ENCODE peak calls at places on chromosomes 11 and 22, in ten cellular contexts. One of them, this sample, is unnamed.

GRCh38 chr11:9664276-9665171 is 647 bp downstream of the SWAP70 start:
- DNase-seq in stimulated activated CD4-positive, alpha-beta T cell treated with anti-CD3 and anti-CD28 coated beads, Interleukin-12 subunit alpha, Interleukin-12 subunit beta, amount 100 ng/mL, for 4 hours: peak
- DNase-seq in EH: peak
- DNase-seq in AG08395: peak
- DNase-seq in aorta: peak
- DNase-seq in HTR-8/SVneo: peak
- DNase-seq in T-helper 2 cell treated with Interferon-gamma antibody and Interleukin-4, amounts not matched to agents 5 μg/mL and 100 μg/mL, for 36 hours: peak
- DNase-seq in upper lobe of left lung: peak
- DNase-seq in GM20000: peak
- DNase-seq in glutamatergic neuron: no peak
- DNase-seq in this sample: peak

GRCh38 chr11:46275964-46276641 is 1.4 kb upstream of the CREB3L1 start:
- DNase-seq in GM20000: no peak
- DNase-seq in HTR-8/SVneo: no peak
- DNase-seq in AG08395: no peak
- DNase-seq in glutamatergic neuron: no peak
- DNase-seq in EH: no peak
- DNase-seq in stimulated activated CD4-positive, alpha-beta T cell treated with anti-CD3 and anti-CD28 coated beads, Interleukin-12 subunit alpha, Interleukin-12 subunit beta, amount 100 ng/mL, for 4 hours: no peak
- DNase-seq in aorta: no peak
- DNase-seq in upper lobe of left lung: peak
- DNase-seq in T-helper 2 cell treated with Interferon-gamma antibody and Interleukin-4, amounts not matched to agents 5 μg/mL and 100 μg/mL, for 36 hours: no peak
- DNase-seq in this sample: peak

GRCh38 chr11:44939673-44940072 is 11.0 kb downstream of the TP53I11 start:
- DNase-seq in GM20000: no peak
- DNase-seq in glutamatergic neuron: no peak
- DNase-seq in aorta: no peak
- DNase-seq in upper lobe of left lung: no peak
- DNase-seq in HTR-8/SVneo: no peak
- DNase-seq in EH: peak
- DNase-seq in stimulated activated CD4-positive, alpha-beta T cell treated with anti-CD3 and anti-CD28 coated beads, Interleukin-12 subunit alpha, Interleukin-12 subunit beta, amount 100 ng/mL, for 4 hours: no peak
- DNase-seq in AG08395: no peak
- DNase-seq in T-helper 2 cell treated with Interferon-gamma antibody and Interleukin-4, amounts not matched to agents 5 μg/mL and 100 μg/mL, for 36 hours: no peak
- DNase-seq in this sample: no peak

GRCh38 chr11:30917859-30918478 is 331.8 kb upstream of the MPPED2 start:
- DNase-seq in HTR-8/SVneo: peak
- DNase-seq in glutamatergic neuron: no peak
- DNase-seq in EH: peak
- DNase-seq in GM20000: peak
- DNase-seq in AG08395: peak
- DNase-seq in aorta: no peak
- DNase-seq in T-helper 2 cell treated with Interferon-gamma antibody and Interleukin-4, amounts not matched to agents 5 μg/mL and 100 μg/mL, for 36 hours: no peak
- DNase-seq in stimulated activated CD4-positive, alpha-beta T cell treated with anti-CD3 and anti-CD28 coated beads, Interleukin-12 subunit alpha, Interleukin-12 subunit beta, amount 100 ng/mL, for 4 hours: no peak
- DNase-seq in upper lobe of left lung: no peak
- DNase-seq in this sample: no peak

GRCh38 chr22:38733329-38734202 is 22.2 kb downstream of the SUN2 start:
- DNase-seq in glutamatergic neuron: peak
- DNase-seq in AG08395: peak
- DNase-seq in GM20000: peak
- DNase-seq in HTR-8/SVneo: peak
- DNase-seq in upper lobe of left lung: peak
- DNase-seq in aorta: peak
- DNase-seq in T-helper 2 cell treated with Interferon-gamma antibody and Interleukin-4, amounts not matched to agents 5 μg/mL and 100 μg/mL, for 36 hours: no peak
- DNase-seq in EH: peak
- DNase-seq in stimulated activated CD4-positive, alpha-beta T cell treated with anti-CD3 and anti-CD28 coated beads, Interleukin-12 subunit alpha, Interleukin-12 subunit beta, amount 100 ng/mL, for 4 hours: peak
- DNase-seq in this sample: peak

GRCh38 chr22:37126882-37127281 is 17.4 kb upstream of the TMPRSS6 start:
- DNase-seq in upper lobe of left lung: no peak
- DNase-seq in aorta: no peak
- DNase-seq in AG08395: no peak
- DNase-seq in stimulated activated CD4-positive, alpha-beta T cell treated with anti-CD3 and anti-CD28 coated beads, Interleukin-12 subunit alpha, Interleukin-12 subunit beta, amount 100 ng/mL, for 4 hours: no peak
- DNase-seq in HTR-8/SVneo: no peak
- DNase-seq in GM20000: no peak
- DNase-seq in EH: no peak
- DNase-seq in glutamatergic neuron: no peak
- DNase-seq in T-helper 2 cell treated with Interferon-gamma antibody and Interleukin-4, amounts not matched to agents 5 μg/mL and 100 μg/mL, for 36 hours: no peak
- DNase-seq in this sample: peak

GRCh38 chr22:18005201-18005926 is 19.0 kb downstream of the MICAL3 start:
- DNase-seq in HTR-8/SVneo: no peak
- DNase-seq in EH: no peak
- DNase-seq in aorta: no peak
- DNase-seq in GM20000: no peak
- DNase-seq in stimulated activated CD4-positive, alpha-beta T cell treated with anti-CD3 and anti-CD28 coated beads, Interleukin-12 subunit alpha, Interleukin-12 subunit beta, amount 100 ng/mL, for 4 hours: no peak
- DNase-seq in T-helper 2 cell treated with Interferon-gamma antibody and Interleukin-4, amounts not matched to agents 5 μg/mL and 100 μg/mL, for 36 hours: no peak
- DNase-seq in glutamatergic neuron: no peak
- DNase-seq in upper lobe of left lung: no peak
- DNase-seq in AG08395: no peak
- DNase-seq in this sample: no peak

GRCh38 chr11:57913713-57914704 is 109.7 kb upstream of the OR9Q1 start:
- DNase-seq in EH: no peak
- DNase-seq in HTR-8/SVneo: no peak
- DNase-seq in AG08395: no peak
- DNase-seq in T-helper 2 cell treated with Interferon-gamma antibody and Interleukin-4, amounts not matched to agents 5 μg/mL and 100 μg/mL, for 36 hours: no peak
- DNase-seq in GM20000: no peak
- DNase-seq in glutamatergic neuron: no peak
- DNase-seq in stimulated activated CD4-positive, alpha-beta T cell treated with anti-CD3 and anti-CD28 coated beads, Interleukin-12 subunit alpha, Interleukin-12 subunit beta, amount 100 ng/mL, for 4 hours: no peak
- DNase-seq in aorta: no peak
- DNase-seq in upper lobe of left lung: no peak
- DNase-seq in this sample: no peak

GRCh38 chr11:961921-962320 is 36.3 kb downstream of the AP2A2 start:
- DNase-seq in AG08395: no peak
- DNase-seq in EH: no peak
- DNase-seq in aorta: no peak
- DNase-seq in stimulated activated CD4-positive, alpha-beta T cell treated with anti-CD3 and anti-CD28 coated beads, Interleukin-12 subunit alpha, Interleukin-12 subunit beta, amount 100 ng/mL, for 4 hours: no peak
- DNase-seq in upper lobe of left lung: no peak
- DNase-seq in GM20000: no peak
- DNase-seq in HTR-8/SVneo: no peak
- DNase-seq in glutamatergic neuron: no peak
- DNase-seq in T-helper 2 cell treated with Interferon-gamma antibody and Interleukin-4, amounts not matched to agents 5 μg/mL and 100 μg/mL, for 36 hours: no peak
- DNase-seq in this sample: no peak

GRCh38 chr11:23311986-23312940 is 452.0 kb upstream of the CCDC179 start:
- DNase-seq in EH: peak
- DNase-seq in AG08395: peak
- DNase-seq in T-helper 2 cell treated with Interferon-gamma antibody and Interleukin-4, amounts not matched to agents 5 μg/mL and 100 μg/mL, for 36 hours: no peak
- DNase-seq in GM20000: no peak
- DNase-seq in HTR-8/SVneo: no peak
- DNase-seq in aorta: no peak
- DNase-seq in stimulated activated CD4-positive, alpha-beta T cell treated with anti-CD3 and anti-CD28 coated beads, Interleukin-12 subunit alpha, Interleukin-12 subunit beta, amount 100 ng/mL, for 4 hours: no peak
- DNase-seq in glutamatergic neuron: no peak
- DNase-seq in upper lobe of left lung: no peak
- DNase-seq in this sample: no peak

GRCh38 chr11:77361184-77361583 is 59.7 kb upstream of the GDPD4 start:
- DNase-seq in stimulated activated CD4-positive, alpha-beta T cell treated with anti-CD3 and anti-CD28 coated beads, Interleukin-12 subunit alpha, Interleukin-12 subunit beta, amount 100 ng/mL, for 4 hours: no peak
- DNase-seq in AG08395: peak
- DNase-seq in upper lobe of left lung: no peak
- DNase-seq in HTR-8/SVneo: peak
- DNase-seq in aorta: no peak
- DNase-seq in glutamatergic neuron: no peak
- DNase-seq in EH: peak
- DNase-seq in GM20000: no peak
- DNase-seq in T-helper 2 cell treated with Interferon-gamma antibody and Interleukin-4, amounts not matched to agents 5 μg/mL and 100 μg/mL, for 36 hours: no peak
- DNase-seq in this sample: peak

GRCh38 chr11:6737872-6738466 is 33.8 kb downstream of the OR2AG2 start:
- DNase-seq in upper lobe of left lung: peak
- DNase-seq in stimulated activated CD4-positive, alpha-beta T cell treated with anti-CD3 and anti-CD28 coated beads, Interleukin-12 subunit alpha, Interleukin-12 subunit beta, amount 100 ng/mL, for 4 hours: peak
- DNase-seq in EH: peak
- DNase-seq in HTR-8/SVneo: peak
- DNase-seq in GM20000: peak
- DNase-seq in aorta: no peak
- DNase-seq in AG08395: peak
- DNase-seq in T-helper 2 cell treated with Interferon-gamma antibody and Interleukin-4, amounts not matched to agents 5 μg/mL and 100 μg/mL, for 36 hours: peak
- DNase-seq in glutamatergic neuron: peak
- DNase-seq in this sample: peak

GRCh38 chr11:57732661-57733060 is 8.6 kb upstream of the SELENOH start:
- DNase-seq in AG08395: no peak
- DNase-seq in aorta: no peak
- DNase-seq in T-helper 2 cell treated with Interferon-gamma antibody and Interleukin-4, amounts not matched to agents 5 μg/mL and 100 μg/mL, for 36 hours: no peak
- DNase-seq in glutamatergic neuron: no peak
- DNase-seq in stimulated activated CD4-positive, alpha-beta T cell treated with anti-CD3 and anti-CD28 coated beads, Interleukin-12 subunit alpha, Interleukin-12 subunit beta, amount 100 ng/mL, for 4 hours: no peak
- DNase-seq in upper lobe of left lung: no peak
- DNase-seq in EH: no peak
- DNase-seq in HTR-8/SVneo: no peak
- DNase-seq in GM20000: no peak
- DNase-seq in this sample: no peak

GRCh38 chr11:560305-561147 is at the start of the genes LMNTD2 and RASSF7:
- DNase-seq in EH: peak
- DNase-seq in stimulated activated CD4-positive, alpha-beta T cell treated with anti-CD3 and anti-CD28 coated beads, Interleukin-12 subunit alpha, Interleukin-12 subunit beta, amount 100 ng/mL, for 4 hours: peak
- DNase-seq in GM20000: peak
- DNase-seq in AG08395: peak
- DNase-seq in aorta: peak
- DNase-seq in T-helper 2 cell treated with Interferon-gamma antibody and Interleukin-4, amounts not matched to agents 5 μg/mL and 100 μg/mL, for 36 hours: peak
- DNase-seq in glutamatergic neuron: peak
- DNase-seq in HTR-8/SVneo: peak
- DNase-seq in upper lobe of left lung: peak
- DNase-seq in this sample: peak

GRCh38 chr11:33064033-33064825 is 24.9 kb downstream of the TCP11L1 start:
- DNase-seq in aorta: no peak
- DNase-seq in upper lobe of left lung: no peak
- DNase-seq in AG08395: no peak
- DNase-seq in EH: no peak
- DNase-seq in stimulated activated CD4-positive, alpha-beta T cell treated with anti-CD3 and anti-CD28 coated beads, Interleukin-12 subunit alpha, Interleukin-12 subunit beta, amount 100 ng/mL, for 4 hours: no peak
- DNase-seq in glutamatergic neuron: no peak
- DNase-seq in T-helper 2 cell treated with Interferon-gamma antibody and Interleukin-4, amounts not matched to agents 5 μg/mL and 100 μg/mL, for 36 hours: no peak
- DNase-seq in HTR-8/SVneo: no peak
- DNase-seq in GM20000: peak
- DNase-seq in this sample: no peak

GRCh38 chr11:33733978-33734377 is 2.2 kb downstream of the CD59 start:
- DNase-seq in EH: no peak
- DNase-seq in aorta: no peak
- DNase-seq in upper lobe of left lung: no peak
- DNase-seq in AG08395: no peak
- DNase-seq in GM20000: no peak
- DNase-seq in glutamatergic neuron: no peak
- DNase-seq in stimulated activated CD4-positive, alpha-beta T cell treated with anti-CD3 and anti-CD28 coated beads, Interleukin-12 subunit alpha, Interleukin-12 subunit beta, amount 100 ng/mL, for 4 hours: no peak
- DNase-seq in T-helper 2 cell treated with Interferon-gamma antibody and Interleukin-4, amounts not matched to agents 5 μg/mL and 100 μg/mL, for 36 hours: no peak
- DNase-seq in HTR-8/SVneo: no peak
- DNase-seq in this sample: no peak

GRCh38 chr11:19374189-19374588 is 133.4 kb upstream of the E2F8 start:
- DNase-seq in T-helper 2 cell treated with Interferon-gamma antibody and Interleukin-4, amounts not matched to agents 5 μg/mL and 100 μg/mL, for 36 hours: no peak
- DNase-seq in stimulated activated CD4-positive, alpha-beta T cell treated with anti-CD3 and anti-CD28 coated beads, Interleukin-12 subunit alpha, Interleukin-12 subunit beta, amount 100 ng/mL, for 4 hours: no peak
- DNase-seq in EH: peak
- DNase-seq in GM20000: no peak
- DNase-seq in HTR-8/SVneo: peak
- DNase-seq in AG08395: peak
- DNase-seq in upper lobe of left lung: no peak
- DNase-seq in glutamatergic neuron: no peak
- DNase-seq in aorta: no peak
- DNase-seq in this sample: no peak

GRCh38 chr11:12179521-12179920 is 69.1 kb downstream of the MICAL2 start:
- DNase-seq in stimulated activated CD4-positive, alpha-beta T cell treated with anti-CD3 and anti-CD28 coated beads, Interleukin-12 subunit alpha, Interleukin-12 subunit beta, amount 100 ng/mL, for 4 hours: no peak
- DNase-seq in HTR-8/SVneo: no peak
- DNase-seq in EH: no peak
- DNase-seq in upper lobe of left lung: peak
- DNase-seq in glutamatergic neuron: no peak
- DNase-seq in aorta: no peak
- DNase-seq in T-helper 2 cell treated with Interferon-gamma antibody and Interleukin-4, amounts not matched to agents 5 μg/mL and 100 μg/mL, for 36 hours: no peak
- DNase-seq in AG08395: no peak
- DNase-seq in GM20000: no peak
- DNase-seq in this sample: no peak

GRCh38 chr11:123186291-123186690 is 8.8 kb downstream of the CLMP start:
- DNase-seq in upper lobe of left lung: no peak
- DNase-seq in stimulated activated CD4-positive, alpha-beta T cell treated with anti-CD3 and anti-CD28 coated beads, Interleukin-12 subunit alpha, Interleukin-12 subunit beta, amount 100 ng/mL, for 4 hours: no peak
- DNase-seq in aorta: no peak
- DNase-seq in AG08395: no peak
- DNase-seq in GM20000: no peak
- DNase-seq in EH: peak
- DNase-seq in HTR-8/SVneo: no peak
- DNase-seq in T-helper 2 cell treated with Interferon-gamma antibody and Interleukin-4, amounts not matched to agents 5 μg/mL and 100 μg/mL, for 36 hours: no peak
- DNase-seq in glutamatergic neuron: no peak
- DNase-seq in this sample: no peak

GRCh38 chr11:68839953-68840641 is 1.6 kb downstream of the CPT1A start:
- DNase-seq in GM20000: peak
- DNase-seq in EH: peak
- DNase-seq in T-helper 2 cell treated with Interferon-gamma antibody and Interleukin-4, amounts not matched to agents 5 μg/mL and 100 μg/mL, for 36 hours: no peak
- DNase-seq in glutamatergic neuron: no peak
- DNase-seq in stimulated activated CD4-positive, alpha-beta T cell treated with anti-CD3 and anti-CD28 coated beads, Interleukin-12 subunit alpha, Interleukin-12 subunit beta, amount 100 ng/mL, for 4 hours: no peak
- DNase-seq in aorta: no peak
- DNase-seq in AG08395: no peak
- DNase-seq in upper lobe of left lung: no peak
- DNase-seq in HTR-8/SVneo: no peak
- DNase-seq in this sample: no peak

GRCh38 chr11:108752297-108752751 is 87.5 kb downstream of the DDX10 start:
- DNase-seq in EH: no peak
- DNase-seq in aorta: no peak
- DNase-seq in stimulated activated CD4-positive, alpha-beta T cell treated with anti-CD3 and anti-CD28 coated beads, Interleukin-12 subunit alpha, Interleukin-12 subunit beta, amount 100 ng/mL, for 4 hours: no peak
- DNase-seq in T-helper 2 cell treated with Interferon-gamma antibody and Interleukin-4, amounts not matched to agents 5 μg/mL and 100 μg/mL, for 36 hours: peak
- DNase-seq in HTR-8/SVneo: no peak
- DNase-seq in GM20000: no peak
- DNase-seq in glutamatergic neuron: no peak
- DNase-seq in upper lobe of left lung: no peak
- DNase-seq in AG08395: no peak
- DNase-seq in this sample: no peak

GRCh38 chr11:109326781-109327180 is 95.2 kb upstream of the C11orf87 start:
- DNase-seq in stimulated activated CD4-positive, alpha-beta T cell treated with anti-CD3 and anti-CD28 coated beads, Interleukin-12 subunit alpha, Interleukin-12 subunit beta, amount 100 ng/mL, for 4 hours: no peak
- DNase-seq in GM20000: no peak
- DNase-seq in aorta: no peak
- DNase-seq in T-helper 2 cell treated with Interferon-gamma antibody and Interleukin-4, amounts not matched to agents 5 μg/mL and 100 μg/mL, for 36 hours: no peak
- DNase-seq in glutamatergic neuron: no peak
- DNase-seq in AG08395: no peak
- DNase-seq in HTR-8/SVneo: no peak
- DNase-seq in EH: no peak
- DNase-seq in upper lobe of left lung: no peak
- DNase-seq in this sample: no peak

GRCh38 chr11:93389737-93390136 is 59.2 kb downstream of the DEUP1 start:
- DNase-seq in aorta: no peak
- DNase-seq in GM20000: no peak
- DNase-seq in stimulated activated CD4-positive, alpha-beta T cell treated with anti-CD3 and anti-CD28 coated beads, Interleukin-12 subunit alpha, Interleukin-12 subunit beta, amount 100 ng/mL, for 4 hours: no peak
- DNase-seq in HTR-8/SVneo: no peak
- DNase-seq in glutamatergic neuron: no peak
- DNase-seq in T-helper 2 cell treated with Interferon-gamma antibody and Interleukin-4, amounts not matched to agents 5 μg/mL and 100 μg/mL, for 36 hours: no peak
- DNase-seq in AG08395: no peak
- DNase-seq in EH: peak
- DNase-seq in upper lobe of left lung: no peak
- DNase-seq in this sample: no peak

GRCh38 chr11:29916040-29916439 is 100.8 kb downstream of the KCNA4 start:
- DNase-seq in AG08395: no peak
- DNase-seq in aorta: no peak
- DNase-seq in GM20000: no peak
- DNase-seq in stimulated activated CD4-positive, alpha-beta T cell treated with anti-CD3 and anti-CD28 coated beads, Interleukin-12 subunit alpha, Interleukin-12 subunit beta, amount 100 ng/mL, for 4 hours: no peak
- DNase-seq in EH: no peak
- DNase-seq in upper lobe of left lung: no peak
- DNase-seq in T-helper 2 cell treated with Interferon-gamma antibody and Interleukin-4, amounts not matched to agents 5 μg/mL and 100 μg/mL, for 36 hours: no peak
- DNase-seq in glutamatergic neuron: no peak
- DNase-seq in HTR-8/SVneo: no peak
- DNase-seq in this sample: no peak

GRCh38 chr22:23182289-23183106 is 2.2 kb downstream of the BCR start:
- DNase-seq in glutamatergic neuron: no peak
- DNase-seq in T-helper 2 cell treated with Interferon-gamma antibody and Interleukin-4, amounts not matched to agents 5 μg/mL and 100 μg/mL, for 36 hours: peak
- DNase-seq in upper lobe of left lung: peak
- DNase-seq in EH: peak
- DNase-seq in aorta: no peak
- DNase-seq in HTR-8/SVneo: peak
- DNase-seq in stimulated activated CD4-positive, alpha-beta T cell treated with anti-CD3 and anti-CD28 coated beads, Interleukin-12 subunit alpha, Interleukin-12 subunit beta, amount 100 ng/mL, for 4 hours: peak
- DNase-seq in AG08395: no peak
- DNase-seq in GM20000: peak
- DNase-seq in this sample: no peak

GRCh38 chr11:102386376-102386775 is 39.4 kb downstream of the BIRC2 start:
- DNase-seq in GM20000: no peak
- DNase-seq in glutamatergic neuron: no peak
- DNase-seq in stimulated activated CD4-positive, alpha-beta T cell treated with anti-CD3 and anti-CD28 coated beads, Interleukin-12 subunit alpha, Interleukin-12 subunit beta, amount 100 ng/mL, for 4 hours: no peak
- DNase-seq in aorta: no peak
- DNase-seq in EH: no peak
- DNase-seq in T-helper 2 cell treated with Interferon-gamma antibody and Interleukin-4, amounts not matched to agents 5 μg/mL and 100 μg/mL, for 36 hours: no peak
- DNase-seq in HTR-8/SVneo: no peak
- DNase-seq in AG08395: no peak
- DNase-seq in upper lobe of left lung: no peak
- DNase-seq in this sample: no peak

GRCh38 chr11:65112551-65113360 is 1.1 kb downstream of the TM7SF2 start:
- DNase-seq in HTR-8/SVneo: no peak
- DNase-seq in EH: peak
- DNase-seq in aorta: peak
- DNase-seq in stimulated activated CD4-positive, alpha-beta T cell treated with anti-CD3 and anti-CD28 coated beads, Interleukin-12 subunit alpha, Interleukin-12 subunit beta, amount 100 ng/mL, for 4 hours: peak
- DNase-seq in T-helper 2 cell treated with Interferon-gamma antibody and Interleukin-4, amounts not matched to agents 5 μg/mL and 100 μg/mL, for 36 hours: peak
- DNase-seq in GM20000: peak
- DNase-seq in AG08395: peak
- DNase-seq in glutamatergic neuron: peak
- DNase-seq in upper lobe of left lung: peak
- DNase-seq in this sample: peak

GRCh38 chr11:102111011-102111786 is 952 bp downstream of the YAP1 start:
- DNase-seq in EH: peak
- DNase-seq in GM20000: peak
- DNase-seq in aorta: peak
- DNase-seq in glutamatergic neuron: peak
- DNase-seq in T-helper 2 cell treated with Interferon-gamma antibody and Interleukin-4, amounts not matched to agents 5 μg/mL and 100 μg/mL, for 36 hours: no peak
- DNase-seq in stimulated activated CD4-positive, alpha-beta T cell treated with anti-CD3 and anti-CD28 coated beads, Interleukin-12 subunit alpha, Interleukin-12 subunit beta, amount 100 ng/mL, for 4 hours: peak
- DNase-seq in AG08395: peak
- DNase-seq in HTR-8/SVneo: peak
- DNase-seq in upper lobe of left lung: peak
- DNase-seq in this sample: peak

This sample was measured in Caco-2.